ENCODE peak calls at places on chromosome 22, in four cellular contexts. X, P, B and A are unnamed samples.
A peak's percentile ranks its signal among the peaks of the same experiment; 100 is the strongest.

GRCh38 chr22:42990131-42990838 is 24.7 kb downstream of the PACSIN2 start:
- DNase-seq in X (no peak), P (no peak), B (peak; percentile 58), A (peak; percentile 36)

GRCh38 chr22:50683086-50683993 is 10.7 kb downstream of the SHANK3 start:
- DNase-seq in X (peak; percentile 11), P (no peak), B (no peak), A (no peak)

GRCh38 chr22:30695351-30695762 is 683 bp downstream of the OSBP2 start:
- DNase-seq in X (peak; percentile 39), P (peak; percentile 87), B (no peak), A (no peak)

GRCh38 chr22:19555651-19556050 is 31.4 kb upstream of the CLDN5 start:
- DNase-seq in X (no peak), P (peak; percentile 75), B (no peak), A (no peak)

GRCh38 chr22:30044369-30044768 is 35.9 kb upstream of the HORMAD2 start:
- DNase-seq in X (no peak), P (peak; percentile 86), B (peak; percentile 44), A (peak; percentile 68)

GRCh38 chr22:20206709-20207215 is 55.9 kb upstream of the CCDC188 start:
- DNase-seq in X (no peak), P (no peak), B (peak; percentile 48), A (peak; percentile 31)

GRCh38 chr22:24827305-24827704 is 21.3 kb downstream of the SGSM1 start:
- DNase-seq in X (no peak), P (no peak), B (no peak), A (peak; percentile 79)

GRCh38 chr22:45064313-45065268 is 54.8 kb upstream of the PHF21B start:
- DNase-seq in X (no peak), P (no peak), B (peak; percentile 55), A (no peak)

GRCh38 chr22:44108806-44109385 is 71.8 kb upstream of the PARVG start:
- DNase-seq in X (no peak), P (peak; percentile 56), B (no peak), A (no peak)

GRCh38 chr22:27654536-27655445 is 146.8 kb downstream of the MN1 start:
- DNase-seq in X (no peak), P (no peak), B (no peak), A (peak; percentile 45)

GRCh38 chr22:36860821-36861659 is at the start of gene NCF4:
- DNase-seq in X (peak; percentile 58), P (peak; percentile 92), B (no peak), A (peak; percentile 77)
- TF ChIP-seq POLR2A in X (no peak), P (no peak), B (no peak), A (peak; percentile 57)

DNA sequence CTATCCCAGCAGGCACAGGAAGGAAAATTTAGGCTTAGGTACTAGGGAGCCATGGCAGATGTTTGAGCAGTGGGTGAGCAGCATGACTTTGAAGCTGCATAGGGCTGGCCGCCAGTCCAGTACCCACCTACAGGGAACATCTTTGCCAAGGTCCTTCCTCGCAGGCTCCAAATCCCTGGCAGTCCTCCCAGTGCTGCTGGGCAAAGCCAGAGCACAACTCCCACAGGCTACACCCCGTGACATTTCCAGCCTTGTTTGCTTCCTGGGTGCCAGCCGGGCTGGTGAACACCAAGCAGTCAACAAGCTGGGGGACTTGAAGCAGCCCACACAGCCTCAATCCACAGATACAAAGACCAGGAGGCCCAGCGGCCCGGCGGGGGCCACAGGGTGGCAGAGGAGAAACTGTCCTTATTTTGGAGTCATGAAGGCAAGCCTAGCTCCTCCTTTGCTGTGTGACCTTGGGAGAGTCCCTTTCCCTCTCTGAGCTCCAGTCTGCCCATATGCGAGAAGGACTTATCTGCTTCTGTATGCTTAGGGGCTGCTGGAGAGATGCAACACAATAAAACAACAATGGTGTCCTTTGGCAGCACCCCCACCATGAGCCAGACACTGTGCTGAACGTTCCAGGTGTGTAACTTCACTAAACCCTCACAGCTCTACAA is 28.0 kb downstream of the TPST2 start:
- DNase-seq in X (peak; percentile 94), P (no peak), B (no peak), A (no peak)
- TF ChIP-seq POLR2A in X (no peak), P (no peak), B (no peak), A (no peak)

GRCh38 chr22:37321288-37321687 is 39.0 kb downstream of the CYTH4 start:
- DNase-seq in X (no peak), P (no peak), B (no peak), A (no peak)
- TF ChIP-seq POLR2A in X (no peak), P (no peak), B (no peak), A (no peak)

GRCh38 chr22:38309614-38310517 is 7.4 kb downstream of the CSNK1E start:
- DNase-seq in X (no peak), P (no peak), B (no peak), A (no peak)

GRCh38 chr22:38308791-38309498 is 8.3 kb downstream of the CSNK1E start:
- DNase-seq in X (no peak), P (no peak), B (no peak), A (no peak)

GRCh38 chr22:38312261-38312800 is 4.9 kb downstream of the CSNK1E start:
- DNase-seq in X (no peak), P (no peak), B (no peak), A (no peak)

GRCh38 chr22:38311331-38311635 is 6.0 kb downstream of the CSNK1E start:
- DNase-seq in X (no peak), P (no peak), B (no peak), A (no peak)

GRCh38 chr22:38310518-38311330 is 6.5 kb downstream of the CSNK1E start:
- DNase-seq in X (no peak), P (no peak), B (no peak), A (no peak)
- TF ChIP-seq POLR2A in X (no peak), P (no peak), B (no peak), A (no peak)

GRCh38 chr22:23632178-23632577 is at the start of gene DRICH1:
- DNase-seq in X (no peak), P (no peak), B (no peak), A (no peak)
- TF ChIP-seq POLR2A in X (no peak), P (no peak), B (no peak), A (no peak)